ENCODE peak calls at places on chromosome 7, in five cellular contexts. One of them, this sample, is unnamed. For H3K4me1, the result is how much of the 10 kb centered on the place peaks cover.

GRCh38 chr7:115023219-115023618 is 101.3 kb downstream of the MDFIC start:
- DNase-seq in MM.1S: no peak
- DNase-seq in tibial nerve: no peak
- DNase-seq in IMR-90: no peak
- DNase-seq in naive thymus-derived CD4-positive, alpha-beta T cell: no peak
- DNase-seq in this sample: no peak

GRCh38 chr7:149856583-149856982 is 17.2 kb upstream of the ATP6V0E2 start:
- DNase-seq in IMR-90: no peak
- DNase-seq in naive thymus-derived CD4-positive, alpha-beta T cell: peak
- DNase-seq in MM.1S: no peak
- DNase-seq in tibial nerve: no peak
- DNase-seq in this sample: no peak

GRCh38 chr7:70143089-70144044 is 545.1 kb downstream of the AUTS2 start:
- DNase-seq in naive thymus-derived CD4-positive, alpha-beta T cell: no peak
- DNase-seq in tibial nerve: no peak
- DNase-seq in IMR-90: no peak
- DNase-seq in MM.1S: no peak
- DNase-seq in this sample: no peak

GRCh38 chr7:157821959-157822687 is 485.3 kb downstream of the DNAJB6 start:
- DNase-seq in naive thymus-derived CD4-positive, alpha-beta T cell: no peak
- DNase-seq in MM.1S: no peak
- DNase-seq in tibial nerve: no peak
- DNase-seq in IMR-90: no peak
- DNase-seq in this sample: no peak

GRCh38 chr7:69800495-69800894 is 202.2 kb downstream of the AUTS2 start:
- DNase-seq in IMR-90: no peak
- DNase-seq in tibial nerve: no peak
- DNase-seq in MM.1S: no peak
- DNase-seq in naive thymus-derived CD4-positive, alpha-beta T cell: no peak
- DNase-seq in this sample: no peak

GRCh38 chr7:34260282-34260681 is 354.9 kb downstream of the BMPER start:
- DNase-seq in naive thymus-derived CD4-positive, alpha-beta T cell: no peak
- DNase-seq in IMR-90: peak
- DNase-seq in MM.1S: no peak
- DNase-seq in tibial nerve: no peak
- DNase-seq in this sample: peak

GRCh38 chr7:3453398-3453797 is 152.3 kb downstream of the SDK1 start:
- DNase-seq in tibial nerve: no peak
- DNase-seq in IMR-90: peak
- DNase-seq in MM.1S: no peak
- DNase-seq in naive thymus-derived CD4-positive, alpha-beta T cell: no peak
- DNase-seq in this sample: no peak

GRCh38 chr7:607938-608337 is 88.3 kb upstream of the PDGFA start:
- DNase-seq in MM.1S: no peak
- DNase-seq in naive thymus-derived CD4-positive, alpha-beta T cell: no peak
- DNase-seq in tibial nerve: no peak
- DNase-seq in IMR-90: no peak
- DNase-seq in this sample: no peak

GRCh38 chr7:57867884-57868701 is 418.1 kb downstream of the ZNF716 start:
- DNase-seq in naive thymus-derived CD4-positive, alpha-beta T cell: no peak
- DNase-seq in IMR-90: no peak
- DNase-seq in MM.1S: no peak
- DNase-seq in tibial nerve: no peak
- DNase-seq in this sample: no peak

GRCh38 chr7:30514177-30514576 is 9.5 kb upstream of the GGCT start:
- DNase-seq in MM.1S: no peak
- DNase-seq in tibial nerve: no peak
- DNase-seq in IMR-90: no peak
- DNase-seq in naive thymus-derived CD4-positive, alpha-beta T cell: no peak
- DNase-seq in this sample: no peak

GRCh38 chr7:99265848-99266247 is 6.8 kb upstream of the MYH16 start:
- DNase-seq in MM.1S: no peak
- DNase-seq in tibial nerve: no peak
- DNase-seq in IMR-90: no peak
- DNase-seq in naive thymus-derived CD4-positive, alpha-beta T cell: no peak
- DNase-seq in this sample: no peak

GRCh38 chr7:18626086-18626485 is 130.5 kb downstream of the HDAC9 start:
- DNase-seq in naive thymus-derived CD4-positive, alpha-beta T cell: no peak
- DNase-seq in MM.1S: no peak
- DNase-seq in IMR-90: no peak
- DNase-seq in tibial nerve: no peak
- DNase-seq in this sample: no peak

GRCh38 chr7:29806793-29807178 is 478 bp downstream of the WIPF3 start:
- DNase-seq in naive thymus-derived CD4-positive, alpha-beta T cell: no peak
- DNase-seq in IMR-90: no peak
- DNase-seq in tibial nerve: no peak
- DNase-seq in MM.1S: no peak
- DNase-seq in this sample: no peak

GRCh38 chr7:22657479-22657878 is 69.5 kb upstream of the IL6 start:
- DNase-seq in naive thymus-derived CD4-positive, alpha-beta T cell: peak
- DNase-seq in MM.1S: no peak
- DNase-seq in IMR-90: no peak
- DNase-seq in tibial nerve: no peak
- DNase-seq in this sample: no peak

GRCh38 chr7:98105942-98106544 is 619 bp upstream of the LMTK2 start:
- DNase-seq in naive thymus-derived CD4-positive, alpha-beta T cell: no peak
- DNase-seq in MM.1S: no peak
- DNase-seq in IMR-90: no peak
- DNase-seq in tibial nerve: no peak
- DNase-seq in this sample: peak

GRCh38 chr7:21338728-21339164 is 89.1 kb upstream of the SP4 start:
- DNase-seq in tibial nerve: no peak
- DNase-seq in IMR-90: no peak
- DNase-seq in naive thymus-derived CD4-positive, alpha-beta T cell: peak
- DNase-seq in MM.1S: no peak
- DNase-seq in this sample: no peak

GRCh38 chr7:42285383-42285824 is 48.4 kb upstream of the GLI3 start:
- DNase-seq in IMR-90: no peak
- DNase-seq in tibial nerve: no peak
- DNase-seq in MM.1S: no peak
- DNase-seq in naive thymus-derived CD4-positive, alpha-beta T cell: no peak
- DNase-seq in this sample: no peak

GRCh38 chr7:38283107-38283506 is 9.7 kb upstream of the TARP start:
- DNase-seq in tibial nerve: no peak
- DNase-seq in naive thymus-derived CD4-positive, alpha-beta T cell: no peak
- DNase-seq in MM.1S: no peak
- DNase-seq in IMR-90: no peak
- DNase-seq in this sample: no peak

GRCh38 chr7:148806187-148806586 is 77.9 kb downstream of the EZH2 start:
- DNase-seq in naive thymus-derived CD4-positive, alpha-beta T cell: no peak
- DNase-seq in tibial nerve: no peak
- DNase-seq in IMR-90: no peak
- DNase-seq in MM.1S: no peak
- DNase-seq in this sample: no peak

GRCh38 chr7:155998328-155998691 is 186.0 kb upstream of the SHH start:
- DNase-seq in tibial nerve: no peak
- DNase-seq in MM.1S: peak
- DNase-seq in naive thymus-derived CD4-positive, alpha-beta T cell: peak
- DNase-seq in IMR-90: no peak
- DNase-seq in this sample: no peak

GRCh38 chr7:143003393-143004051 is 23.4 kb downstream of the OR9A2 start:
- DNase-seq in IMR-90: peak
- DNase-seq in MM.1S: peak
- DNase-seq in naive thymus-derived CD4-positive, alpha-beta T cell: peak
- DNase-seq in tibial nerve: no peak
- DNase-seq in this sample: peak

DNA sequence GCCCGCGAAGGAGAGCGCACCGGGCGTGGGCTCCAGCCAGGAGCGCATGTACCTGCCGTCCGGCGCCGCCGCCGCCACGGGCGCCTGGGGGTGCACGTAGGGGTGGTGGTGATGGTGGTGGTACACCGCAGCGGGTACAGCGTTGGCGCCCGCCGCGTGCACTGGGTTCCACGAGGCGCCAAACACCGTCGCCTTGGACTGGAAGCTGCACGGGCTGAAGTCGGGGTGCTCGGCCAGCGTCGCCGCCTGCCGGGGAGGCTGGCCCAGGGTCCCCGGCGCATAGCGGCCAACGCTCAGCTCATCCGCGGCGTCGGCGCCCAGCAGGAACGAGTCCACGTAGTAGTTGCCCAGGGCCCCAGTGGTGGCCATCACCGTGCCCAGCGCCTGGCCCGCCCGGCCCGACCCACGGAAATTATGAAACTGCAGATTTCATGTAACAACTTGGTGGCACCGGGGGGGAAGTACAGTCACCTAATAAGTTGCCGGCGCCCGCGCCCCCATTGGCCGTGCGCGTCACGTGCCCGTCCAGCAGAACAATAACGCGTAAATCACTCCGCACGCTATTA is at the start of gene HOXA9:
- DNase-seq in tibial nerve: peak
- DNase-seq in MM.1S: no peak
- DNase-seq in naive thymus-derived CD4-positive, alpha-beta T cell: peak
- DNase-seq in IMR-90: peak
- DNase-seq in this sample: no peak
- H3K4me1 ChIP-seq in tibial nerve: under half
- H3K4me1 ChIP-seq in MM.1S: under half
- H3K4me1 ChIP-seq in naive thymus-derived CD4-positive, alpha-beta T cell: under half
- H3K4me1 ChIP-seq in IMR-90: under half
- H3K4me1 ChIP-seq in this sample: under half

DNA sequence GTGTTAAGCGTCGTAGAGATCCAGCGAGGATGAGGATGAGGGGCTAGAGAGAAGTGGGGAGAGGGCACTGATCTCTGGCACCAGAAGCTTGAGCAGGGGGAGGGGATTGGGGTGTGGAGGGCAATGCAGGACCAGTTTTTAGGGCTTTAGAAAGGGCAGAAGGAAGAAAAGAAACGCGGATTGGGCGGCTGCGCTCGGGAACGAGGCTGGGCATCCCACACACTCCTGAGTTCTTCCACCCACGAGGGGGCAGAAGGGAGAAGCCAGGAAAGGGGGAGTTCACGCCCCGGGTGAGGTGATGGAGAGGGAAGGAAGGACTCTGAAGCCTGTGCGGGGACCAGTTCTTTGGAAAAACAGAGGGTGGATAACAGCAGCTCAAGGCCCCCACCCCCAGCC is 6.1 kb upstream of the VGF start:
- DNase-seq in IMR-90: no peak
- DNase-seq in naive thymus-derived CD4-positive, alpha-beta T cell: no peak
- DNase-seq in MM.1S: no peak
- DNase-seq in tibial nerve: no peak
- DNase-seq in this sample: no peak
- H3K4me1 ChIP-seq in IMR-90: under half
- H3K4me1 ChIP-seq in naive thymus-derived CD4-positive, alpha-beta T cell: under half
- H3K4me1 ChIP-seq in MM.1S: under half
- H3K4me1 ChIP-seq in tibial nerve: under half
- H3K4me1 ChIP-seq in this sample: under half

DNA sequence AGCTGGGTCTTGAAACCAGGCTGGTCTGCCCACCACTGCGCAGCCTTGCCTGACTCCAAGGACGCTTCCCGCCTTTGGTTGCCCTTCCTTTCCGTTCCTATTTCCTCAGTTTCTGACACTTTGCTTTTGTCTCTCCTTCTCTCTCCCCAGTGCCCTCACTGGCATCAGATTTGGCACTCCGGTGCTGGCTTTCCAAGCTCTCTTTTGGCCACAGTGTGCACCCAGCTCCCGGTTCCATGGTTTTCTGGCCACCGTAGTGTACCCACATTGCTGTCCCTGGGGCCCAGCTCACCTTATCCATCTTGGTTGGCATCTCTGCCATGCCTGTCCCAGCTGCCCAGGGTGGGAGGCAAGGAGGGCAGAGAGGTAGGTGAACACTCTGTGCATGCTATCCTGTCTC is 142.2 kb downstream of the PLXNA4 start:
- DNase-seq in MM.1S: no peak
- DNase-seq in naive thymus-derived CD4-positive, alpha-beta T cell: no peak
- DNase-seq in IMR-90: no peak
- DNase-seq in tibial nerve: no peak
- DNase-seq in this sample: no peak
- H3K4me1 ChIP-seq in MM.1S: under half
- H3K4me1 ChIP-seq in naive thymus-derived CD4-positive, alpha-beta T cell: half or more
- H3K4me1 ChIP-seq in IMR-90: under half
- H3K4me1 ChIP-seq in tibial nerve: under half
- H3K4me1 ChIP-seq in this sample: under half

GRCh38 chr7:28106316-28106957 is 74.2 kb downstream of the JAZF1 start:
- DNase-seq in naive thymus-derived CD4-positive, alpha-beta T cell: no peak
- DNase-seq in IMR-90: peak
- DNase-seq in tibial nerve: no peak
- DNase-seq in MM.1S: no peak
- DNase-seq in this sample: no peak
- H3K4me1 ChIP-seq in naive thymus-derived CD4-positive, alpha-beta T cell: under half
- H3K4me1 ChIP-seq in IMR-90: under half
- H3K4me1 ChIP-seq in tibial nerve: under half
- H3K4me1 ChIP-seq in MM.1S: under half
- H3K4me1 ChIP-seq in this sample: under half

This sample was measured in PC-9.